ENCODE peak calls at places on chromosome 3, in ten cellular contexts. W is stomach, K is esophagus muscularis mucosa, V is body of pancreas, I is transverse colon, H is HepG2, R is right lobe of liver, M is adrenal gland, B is breast epithelium, U is uterus. C is an unnamed sample.

GRCh38 chr3:152595975-152596832 is 238.7 kb upstream of the P2RY1 start:
- DNase-seq in W (peak), R (peak), H (peak), V (peak), U (peak), M (no peak), K (no peak), B (no peak), I (peak), C (peak)

GRCh38 chr3:9701006-9701405 is 2.6 kb upstream of the CPNE9 start:
- DNase-seq in K (no peak), V (no peak), R (no peak), W (no peak), I (no peak), H (no peak), U (no peak), M (no peak), B (no peak), C (no peak)

GRCh38 chr3:100954990-100955389 is 38.2 kb downstream of the ABI3BP start:
- DNase-seq in W (no peak), I (peak), V (no peak), U (peak), M (no peak), K (no peak), R (no peak), H (no peak), B (no peak), C (no peak)

GRCh38 chr3:19934098-19934566 is at the start of gene EFHB:
- DNase-seq in W (no peak), I (peak), V (peak), M (peak), R (peak), K (no peak), H (peak), U (no peak), B (no peak), C (peak)

GRCh38 chr3:55486857-55487375 is at the start of gene WNT5A:
- DNase-seq in V (peak), M (no peak), W (no peak), B (no peak), R (peak), K (no peak), H (no peak), U (peak), I (peak), C (peak)

GRCh38 chr3:100708644-100708988 is 678 bp upstream of the TFG start:
- DNase-seq in W (no peak), I (no peak), M (no peak), V (no peak), B (no peak), H (peak), U (no peak), K (no peak), R (no peak), C (no peak)

GRCh38 chr3:52534281-52535183 is 875 bp upstream of the NT5DC2 start:
- DNase-seq in K (no peak), M (peak), H (peak), W (peak), U (peak), I (no peak), R (peak), B (no peak), V (no peak), C (no peak)

GRCh38 chr3:132161608-132162007 is 126.8 kb upstream of the CPNE4 start:
- DNase-seq in I (no peak), U (no peak), W (no peak), R (no peak), K (no peak), M (no peak), B (no peak), V (no peak), H (no peak), C (no peak)

GRCh38 chr3:196965804-196966173 is 2.8 kb downstream of the PIGZ start:
- DNase-seq in B (no peak), W (no peak), K (no peak), H (no peak), I (no peak), R (no peak), V (no peak), M (no peak), U (no peak), C (no peak)

GRCh38 chr3:158107508-158108095 is 1.4 kb upstream of the SHOX2 start:
- DNase-seq in R (no peak), U (no peak), B (no peak), I (no peak), K (no peak), H (no peak), V (no peak), W (no peak), M (no peak), C (no peak)

GRCh38 chr3:158105124-158105709 is 1.0 kb downstream of the SHOX2 start:
- DNase-seq in K (no peak), U (peak), I (no peak), H (no peak), V (no peak), W (no peak), M (no peak), R (peak), B (no peak), C (peak)

GRCh38 chr3:158106773-158107461 is 697 bp upstream of the SHOX2 start:
- DNase-seq in H (no peak), I (no peak), R (no peak), W (no peak), K (no peak), U (no peak), B (no peak), M (no peak), V (no peak), C (peak)

GRCh38 chr3:158104346-158105020 is 1.7 kb downstream of the SHOX2 start:
- DNase-seq in W (no peak), H (no peak), B (no peak), K (no peak), U (no peak), R (no peak), V (no peak), M (no peak), I (no peak), C (no peak)

DNA sequence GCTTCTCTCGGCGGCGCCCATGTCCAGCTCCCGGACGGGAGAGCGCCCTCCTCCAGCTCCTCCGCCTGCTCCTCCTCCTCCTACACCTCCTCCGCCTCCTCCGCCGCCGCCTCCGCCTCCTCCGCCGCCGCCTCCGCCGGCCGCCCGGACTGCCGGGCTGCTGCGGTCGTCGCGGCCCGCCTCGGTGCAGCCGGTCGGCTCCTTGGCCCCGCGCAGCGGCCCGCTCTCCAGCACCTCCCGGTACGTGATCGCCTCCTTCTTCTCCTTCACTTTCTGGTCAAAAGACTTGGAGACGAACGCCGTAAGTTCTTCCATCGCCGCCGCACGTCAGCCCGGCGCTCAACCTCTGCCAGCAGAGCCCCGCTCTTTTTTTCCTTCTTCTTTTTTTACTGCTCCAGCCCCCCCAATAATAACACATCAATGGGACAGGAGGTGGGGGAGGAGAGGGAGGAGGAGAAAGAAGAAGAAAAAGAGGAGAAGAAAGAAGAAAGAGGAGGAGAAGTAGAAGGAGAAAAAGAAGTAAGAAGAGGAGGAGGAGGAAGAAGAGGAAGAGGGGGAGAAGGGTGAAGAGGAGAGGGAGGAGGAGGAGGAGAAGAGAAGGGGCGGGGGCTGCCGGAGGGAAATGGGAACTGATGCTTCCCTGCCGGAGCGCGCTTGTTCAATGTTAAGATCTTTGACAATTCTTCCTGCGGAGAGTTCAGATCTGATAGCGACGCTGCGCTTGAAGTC is at the start of gene SHOX2:
- DNase-seq in H (no peak), U (peak), M (no peak), W (peak), I (peak), R (peak), V (peak), K (no peak), B (no peak), C (peak)
- TF ChIP-seq POLR2A in H (no peak), U (no peak), M (no peak), W (no peak), I (no peak), R (no peak), V (no peak), K (no peak), B (no peak), C (no peak)

GRCh38 chr3:16316396-16316795 is 51.4 kb downstream of the OXNAD1 start:
- DNase-seq in K (peak), I (no peak), U (no peak), H (no peak), B (no peak), V (no peak), R (no peak), W (no peak), M (no peak), C (no peak)

GRCh38 chr3:16316847-16317560 is 52.0 kb downstream of the OXNAD1 start:
- DNase-seq in W (no peak), U (no peak), V (no peak), B (no peak), I (no peak), K (peak), M (no peak), R (no peak), H (no peak), C (no peak)

GRCh38 chr3:16318216-16318615 is 53.2 kb downstream of the OXNAD1 start:
- DNase-seq in R (no peak), K (no peak), I (no peak), M (no peak), W (no peak), H (no peak), U (peak), V (no peak), B (no peak), C (no peak)

GRCh38 chr3:16319307-16319706 is 54.3 kb downstream of the OXNAD1 start:
- DNase-seq in H (peak), I (no peak), U (no peak), W (peak), V (peak), B (no peak), K (no peak), R (no peak), M (no peak), C (peak)

DNA sequence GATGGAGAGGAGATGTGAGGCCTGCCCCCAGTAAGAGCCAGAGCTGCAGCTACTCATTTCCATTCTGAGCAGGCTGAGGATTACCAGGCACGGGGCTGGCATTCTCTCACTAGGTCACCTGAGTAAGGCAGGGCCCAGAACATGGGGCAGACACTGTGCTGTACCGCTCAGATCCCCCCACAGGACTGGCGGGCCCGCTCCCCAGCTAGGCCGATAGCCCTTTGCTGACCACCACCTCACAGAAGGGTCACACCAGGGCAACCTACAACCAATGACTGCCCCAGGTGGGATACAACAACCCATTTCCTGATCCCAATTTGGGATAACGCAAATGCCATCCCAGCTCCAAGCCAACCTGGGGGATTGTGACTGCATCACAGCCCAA is 52.5 kb downstream of the OXNAD1 start:
- DNase-seq in K (peak), M (no peak), W (no peak), R (no peak), H (no peak), B (no peak), V (no peak), I (no peak), U (no peak), C (no peak)
- TF ChIP-seq POLR2A in K (no peak), M (no peak), W (no peak), R (no peak), H (no peak), B (no peak), V (no peak), I (no peak), U (no peak), C (no peak)

DNA sequence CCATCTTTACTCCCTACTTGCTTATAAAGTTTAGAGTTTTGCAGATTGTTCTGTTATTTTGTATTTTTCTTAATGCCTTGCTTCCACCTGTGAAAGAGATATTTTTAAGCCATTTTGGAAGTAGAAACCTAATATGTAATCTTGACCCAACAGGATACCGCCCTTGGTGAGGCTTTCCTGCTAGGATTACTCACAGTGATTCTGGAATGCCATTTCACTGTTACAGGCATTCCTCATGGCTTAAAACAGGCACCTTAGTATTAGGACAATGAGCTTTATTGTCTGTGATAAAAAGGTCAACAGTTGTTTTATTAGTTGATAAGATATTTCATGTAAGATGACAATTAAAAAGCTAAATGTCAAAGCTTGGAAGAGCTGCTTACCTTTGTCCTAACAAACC is 58.2 kb downstream of the PHLDB2 start:
- DNase-seq in M (no peak), U (no peak), V (no peak), B (no peak), H (no peak), I (no peak), K (no peak), R (no peak), W (no peak), C (no peak)
- TF ChIP-seq POLR2A in M (no peak), U (no peak), V (no peak), B (no peak), H (no peak), I (no peak), K (no peak), R (no peak), W (no peak), C (no peak)

GRCh38 chr3:160331127-160331937 is 67.7 kb downstream of the IFT80 start:
- DNase-seq in R (no peak), V (no peak), I (no peak), M (no peak), B (no peak), K (no peak), H (peak), U (no peak), W (no peak), C (no peak)
- TF ChIP-seq POLR2A in R (no peak), V (no peak), I (no peak), M (no peak), B (no peak), K (no peak), H (no peak), U (no peak), W (no peak), C (no peak)

GRCh38 chr3:46566040-46566631 is at the start of gene LRRC2:
- DNase-seq in I (peak), K (no peak), W (peak), V (peak), B (no peak), U (peak), H (no peak), R (peak), M (peak), C (no peak)
- TF ChIP-seq POLR2A in I (no peak), K (peak), W (no peak), V (peak), B (no peak), U (no peak), H (no peak), R (peak), M (no peak), C (no peak)

DNA sequence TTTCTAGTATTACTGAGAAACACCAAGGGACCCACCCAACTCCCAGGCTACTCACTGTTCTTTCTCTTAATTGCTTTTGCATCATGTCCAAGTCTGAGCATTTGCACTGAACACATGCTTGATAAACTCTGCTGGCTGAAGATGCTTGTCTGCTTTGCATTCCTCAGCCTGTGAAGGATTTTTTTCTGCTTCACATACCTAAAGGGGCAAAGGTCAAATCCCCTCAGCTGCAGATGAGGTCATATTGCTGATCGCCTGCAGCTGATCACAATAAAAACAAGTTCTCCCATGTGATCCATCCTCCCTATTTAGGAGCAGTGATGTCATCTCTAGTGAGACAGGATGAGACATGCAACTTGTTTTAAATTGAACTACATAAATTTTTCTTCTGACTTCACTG is 84.6 kb upstream of the DCBLD2 start:
- DNase-seq in K (no peak), B (no peak), I (no peak), W (no peak), M (no peak), R (no peak), V (no peak), H (peak), U (no peak), C (no peak)
- TF ChIP-seq POLR2A in K (no peak), B (no peak), I (no peak), W (no peak), M (no peak), R (no peak), V (no peak), H (no peak), U (no peak), C (no peak)

GRCh38 chr3:177440456-177441105 is 243.3 kb upstream of the TBL1XR1 start:
- DNase-seq in U (no peak), M (no peak), B (no peak), I (no peak), H (no peak), R (no peak), W (no peak), V (no peak), K (no peak), C (no peak)
- TF ChIP-seq POLR2A in U (no peak), M (no peak), B (no peak), I (no peak), H (no peak), R (no peak), W (no peak), V (no peak), K (no peak), C (no peak)